ENCODE peak calls at places on chromosomes 7 and 10, in seven cellular contexts. One of them, this sample, is unnamed.

GRCh38 chr7:44738031-44738730 is 10.5 kb upstream of the ZMIZ2 start:
- DNase-seq in IMR-90: peak
- DNase-seq in HTR-8/SVneo: no peak
- DNase-seq in amygdala: no peak
- DNase-seq in kidney: peak
- DNase-seq in EL: peak
- DNase-seq in D721Med: no peak
- DNase-seq in this sample: no peak

GRCh38 chr10:33434948-33435347 is 100.5 kb upstream of the NRP1 start:
- DNase-seq in IMR-90: no peak
- DNase-seq in HTR-8/SVneo: no peak
- DNase-seq in amygdala: no peak
- DNase-seq in kidney: no peak
- DNase-seq in EL: no peak
- DNase-seq in D721Med: no peak
- DNase-seq in this sample: no peak

GRCh38 chr10:47383254-47384147 is 592 bp downstream of the ZNF488 start:
- DNase-seq in IMR-90: no peak
- DNase-seq in HTR-8/SVneo: no peak
- DNase-seq in amygdala: no peak
- DNase-seq in kidney: no peak
- DNase-seq in EL: no peak
- DNase-seq in D721Med: no peak
- DNase-seq in this sample: no peak

GRCh38 chr10:9681655-9682054 is 1336.0 kb upstream of the CELF2 start:
- DNase-seq in IMR-90: no peak
- DNase-seq in HTR-8/SVneo: no peak
- DNase-seq in amygdala: no peak
- DNase-seq in kidney: no peak
- DNase-seq in EL: no peak
- DNase-seq in D721Med: no peak
- DNase-seq in this sample: no peak

GRCh38 chr10:71486465-71487114 is 89.9 kb downstream of the CDH23 start:
- DNase-seq in IMR-90: peak
- DNase-seq in HTR-8/SVneo: peak
- DNase-seq in amygdala: no peak
- DNase-seq in kidney: no peak
- DNase-seq in EL: peak
- DNase-seq in D721Med: no peak
- DNase-seq in this sample: no peak

GRCh38 chr7:2477447-2478386 is 1.5 kb upstream of the GRIFIN start:
- DNase-seq in IMR-90: peak
- DNase-seq in HTR-8/SVneo: peak
- DNase-seq in amygdala: peak
- DNase-seq in kidney: peak
- DNase-seq in EL: peak
- DNase-seq in D721Med: peak
- DNase-seq in this sample: peak

GRCh38 chr10:12333382-12334185 is 15.8 kb upstream of the CAMK1D start:
- DNase-seq in IMR-90: peak
- DNase-seq in HTR-8/SVneo: peak
- DNase-seq in amygdala: peak
- DNase-seq in kidney: peak
- DNase-seq in EL: peak
- DNase-seq in D721Med: no peak
- DNase-seq in this sample: peak

GRCh38 chr7:157576415-157576814 is 239.6 kb downstream of the DNAJB6 start:
- DNase-seq in IMR-90: no peak
- DNase-seq in HTR-8/SVneo: no peak
- DNase-seq in amygdala: no peak
- DNase-seq in kidney: peak
- DNase-seq in EL: no peak
- DNase-seq in D721Med: no peak
- DNase-seq in this sample: no peak

GRCh38 chr10:71561003-71561577 is 158.5 kb downstream of the C10orf105 start:
- DNase-seq in IMR-90: no peak
- DNase-seq in HTR-8/SVneo: no peak
- DNase-seq in amygdala: no peak
- DNase-seq in kidney: no peak
- DNase-seq in EL: no peak
- DNase-seq in D721Med: no peak
- DNase-seq in this sample: no peak

This sample was measured in T1000.